ENCODE peak calls at places on chromosome 14, in five cellular contexts. V, C, H, U and J are unnamed samples.

GRCh38 chr14:49896956-49897355 is 4.1 kb downstream of the ARF6 start:
- DNase-seq in V (no peak), C (no peak), H (no peak), U (peak), J (peak)

GRCh38 chr14:58107947-58108552 is 44.0 kb downstream of the ARMH4 start:
- DNase-seq in V (no peak), C (peak), H (peak), U (peak), J (peak)

GRCh38 chr14:90017371-90017770 is 44.4 kb upstream of the KCNK13 start:
- DNase-seq in V (no peak), C (no peak), H (no peak), U (no peak), J (no peak)

GRCh38 chr14:60079723-60080122 is 12.0 kb upstream of the PCNX4 start:
- DNase-seq in V (no peak), C (no peak), H (no peak), U (no peak), J (no peak)

GRCh38 chr14:44798386-44799242 is 163.1 kb downstream of the KLHL28 start:
- DNase-seq in V (no peak), C (no peak), H (peak), U (no peak), J (no peak)

GRCh38 chr14:42541535-42542001 is 934.9 kb downstream of the LRFN5 start:
- DNase-seq in V (no peak), C (no peak), H (no peak), U (no peak), J (no peak)

GRCh38 chr14:103679351-103679750 is 35.9 kb downstream of the XRCC3 start:
- DNase-seq in V (no peak), C (peak), H (peak), U (peak), J (peak)

GRCh38 chr14:53295985-53296582 is 143.0 kb upstream of the DDHD1 start:
- DNase-seq in V (no peak), C (no peak), H (no peak), U (peak), J (peak)

GRCh38 chr14:86541969-86542368 is 1012.0 kb downstream of the FLRT2 start:
- DNase-seq in V (no peak), C (no peak), H (no peak), U (no peak), J (no peak)

GRCh38 chr14:24456980-24457379 is 14.4 kb upstream of the SDR39U1 start:
- DNase-seq in V (no peak), C (no peak), H (no peak), U (no peak), J (no peak)

GRCh38 chr14:50631408-50631821 is 36.7 kb downstream of the SAV1 start:
- DNase-seq in V (no peak), C (no peak), H (no peak), U (no peak), J (no peak)

GRCh38 chr14:99789581-99789980 is 3.6 kb upstream of the EML1 start:
- DNase-seq in V (no peak), C (no peak), H (no peak), U (no peak), J (no peak)

GRCh38 chr14:95044463-95045254 is 112.7 kb downstream of the DICER1 start:
- DNase-seq in V (no peak), C (peak), H (no peak), U (no peak), J (no peak)

GRCh38 chr14:58296731-58297130 is 1.6 kb upstream of the ARID4A start:
- DNase-seq in V (no peak), C (no peak), H (no peak), U (peak), J (peak)

GRCh38 chr14:97275276-97275675 is 478.1 kb downstream of the VRK1 start:
- DNase-seq in V (no peak), C (no peak), H (no peak), U (no peak), J (no peak)

GRCh38 chr14:95287176-95287754 is 32.4 kb downstream of the CLMN start:
- DNase-seq in V (no peak), C (peak), H (no peak), U (no peak), J (no peak)

GRCh38 chr14:92470215-92470614 is 43.4 kb upstream of the RIN3 start:
- DNase-seq in V (peak), C (no peak), H (no peak), U (no peak), J (no peak)

GRCh38 chr14:58899317-58899713 is 261.6 kb downstream of the DACT1 start:
- DNase-seq in V (no peak), C (no peak), H (no peak), U (no peak), J (no peak)

GRCh38 chr14:98175881-98176280 is 1096.1 kb downstream of the BCL11B start:
- DNase-seq in V (no peak), C (no peak), H (no peak), U (no peak), J (no peak)

GRCh38 chr14:23024612-23025075 is 10.1 kb downstream of the PSMB5 start:
- DNase-seq in V (no peak), C (no peak), H (no peak), U (no peak), J (no peak)

GRCh38 chr14:99395904-99396530 is 84.6 kb downstream of the SETD3 start:
- DNase-seq in V (peak), C (no peak), H (no peak), U (peak), J (no peak)

GRCh38 chr14:22560638-22561365 is 28.2 kb downstream of the DAD1 start:
- DNase-seq in V (no peak), C (no peak), H (no peak), U (peak), J (peak)

GRCh38 chr14:60977848-60978247 is 3.0 kb downstream of the TRMT5 start:
- DNase-seq in V (no peak), C (no peak), H (no peak), U (no peak), J (no peak)

GRCh38 chr14:75968461-75968860 is 13.3 kb downstream of the TGFB3 start:
- DNase-seq in V (no peak), C (no peak), H (peak), U (no peak), J (no peak)

GRCh38 chr14:31561155-31561846 is at the start of gene NUBPL:
- DNase-seq in V (peak), C (peak), H (peak), U (peak), J (peak)

GRCh38 chr14:53848851-53849250 is 107.8 kb downstream of the BMP4 start:
- DNase-seq in V (no peak), C (no peak), H (no peak), U (no peak), J (no peak)

GRCh38 chr14:54697806-54698205 is 130.9 kb downstream of the SAMD4A start:
- DNase-seq in V (no peak), C (no peak), H (no peak), U (no peak), J (no peak)

GRCh38 chr14:94132285-94132887 is 3.0 kb upstream of the IFI27L2 start:
- DNase-seq in V (no peak), C (peak), H (peak), U (peak), J (peak)

GRCh38 chr14:81330619-81331122 is 69.5 kb downstream of the STON2 start:
- DNase-seq in V (no peak), C (no peak), H (no peak), U (no peak), J (no peak)

GRCh38 chr14:79254069-79254775 is 957.1 kb downstream of the DIO2 start:
- DNase-seq in V (no peak), C (no peak), H (no peak), U (no peak), J (no peak)

GRCh38 chr14:95290769-95291440 is 28.8 kb downstream of the CLMN start:
- DNase-seq in V (no peak), C (peak), H (no peak), U (no peak), J (no peak)

GRCh38 chr14:93317200-93317599 is 15.6 kb downstream of the BTBD7 start:
- DNase-seq in V (no peak), C (no peak), H (no peak), U (no peak), J (peak)

GRCh38 chr14:61179776-61180398 is 101.3 kb downstream of the TMEM30B start:
- DNase-seq in V (no peak), C (no peak), H (no peak), U (no peak), J (no peak)

GRCh38 chr14:83689265-83689664 is 1840.7 kb upstream of the FLRT2 start:
- DNase-seq in V (no peak), C (no peak), H (no peak), U (no peak), J (no peak)
- TF ChIP-seq POLR2A in V (no peak), C (no peak), H (no peak), U (no peak), J (no peak)

GRCh38 chr14:102509744-102510615 is at the start of gene ANKRD9:
- DNase-seq in V (peak), C (peak), H (peak), U (peak), J (peak)
- TF ChIP-seq POLR2A in V (peak), C (peak), H (no peak), U (peak), J (no peak)

GRCh38 chr14:68979021-68979721 is at the start of gene ACTN1:
- DNase-seq in V (peak), C (peak), H (peak), U (peak), J (peak)
- TF ChIP-seq POLR2A in V (peak), C (peak), H (peak), U (peak), J (no peak)

GRCh38 chr14:51730674-51731073 is 79.0 kb downstream of the FRMD6 start:
- DNase-seq in V (no peak), C (no peak), H (no peak), U (no peak), J (no peak)

GRCh38 chr14:51733147-51733546 is 81.4 kb downstream of the FRMD6 start:
- DNase-seq in V (no peak), C (no peak), H (no peak), U (no peak), J (no peak)

GRCh38 chr14:51727526-51727925 is 75.8 kb downstream of the FRMD6 start:
- DNase-seq in V (no peak), C (no peak), H (no peak), U (peak), J (no peak)

GRCh38 chr14:51732494-51733080 is 80.9 kb downstream of the FRMD6 start:
- DNase-seq in V (no peak), C (no peak), H (no peak), U (no peak), J (no peak)

GRCh38 chr14:51730094-51730493 is 78.4 kb downstream of the FRMD6 start:
- DNase-seq in V (no peak), C (no peak), H (no peak), U (peak), J (no peak)
- TF ChIP-seq POLR2A in V (no peak), C (no peak), H (no peak), U (no peak), J (no peak)

DNA sequence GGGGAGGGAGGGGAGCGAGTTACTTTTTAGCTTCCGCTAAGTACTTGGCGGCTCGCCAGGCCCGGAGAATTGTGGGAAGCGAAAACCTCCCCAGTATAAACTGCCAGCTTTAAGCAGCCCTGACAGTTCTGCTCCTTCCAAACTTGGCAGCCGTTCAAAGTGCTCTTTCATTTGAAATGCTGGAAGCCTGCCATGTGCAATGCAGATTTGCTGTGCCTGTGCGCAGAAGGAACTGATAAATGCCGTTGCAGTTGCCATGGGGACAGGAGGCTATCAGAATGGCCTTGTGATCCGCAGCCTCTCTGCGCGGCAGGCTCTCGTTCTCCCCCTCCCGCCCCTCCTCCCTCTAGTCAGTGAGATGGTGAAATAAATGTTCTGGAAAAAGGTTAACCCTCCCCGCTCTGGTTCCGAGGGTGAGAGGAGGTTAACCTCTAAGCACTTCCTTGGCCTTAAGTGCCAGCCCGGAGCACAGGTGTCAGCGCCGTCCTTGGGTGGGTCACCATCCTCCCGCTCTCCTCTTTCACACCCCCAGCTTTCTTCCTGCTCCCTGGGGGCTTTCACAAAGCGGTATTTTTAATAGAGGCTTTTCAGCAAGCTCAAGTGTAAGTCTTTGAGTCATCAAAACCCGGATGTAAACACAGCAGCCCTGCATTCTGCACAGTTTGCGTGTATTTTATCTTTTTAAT is 11.9 kb upstream of the IRF2BPL start:
- DNase-seq in V (no peak), C (peak), H (peak), U (peak), J (peak)
- TF ChIP-seq POLR2A in V (peak), C (no peak), H (no peak), U (peak), J (peak)

DNA sequence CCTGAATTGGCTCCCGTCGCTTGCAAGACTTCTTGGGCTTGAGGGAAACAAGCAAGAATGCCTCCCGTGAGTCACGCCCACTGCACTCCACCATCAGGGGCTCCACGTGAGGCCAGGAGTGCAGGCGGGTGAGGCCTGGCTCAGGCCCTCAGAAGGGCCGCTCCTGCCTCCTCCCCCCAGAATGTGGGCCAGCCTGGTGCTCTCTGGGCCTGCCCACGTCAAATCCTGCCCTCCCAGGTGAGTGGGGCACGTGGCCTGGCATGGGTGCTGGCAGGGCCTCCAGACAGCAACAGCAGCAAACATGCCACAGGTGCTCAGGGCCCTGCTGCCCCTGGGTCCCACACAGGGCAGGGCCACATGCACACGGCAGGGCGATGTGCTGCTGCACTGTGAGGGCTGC is 30.6 kb upstream of the BTBD6 start:
- DNase-seq in V (no peak), C (no peak), H (no peak), U (no peak), J (no peak)
- TF ChIP-seq POLR2A in V (no peak), C (no peak), H (no peak), U (no peak), J (no peak)

DNA sequence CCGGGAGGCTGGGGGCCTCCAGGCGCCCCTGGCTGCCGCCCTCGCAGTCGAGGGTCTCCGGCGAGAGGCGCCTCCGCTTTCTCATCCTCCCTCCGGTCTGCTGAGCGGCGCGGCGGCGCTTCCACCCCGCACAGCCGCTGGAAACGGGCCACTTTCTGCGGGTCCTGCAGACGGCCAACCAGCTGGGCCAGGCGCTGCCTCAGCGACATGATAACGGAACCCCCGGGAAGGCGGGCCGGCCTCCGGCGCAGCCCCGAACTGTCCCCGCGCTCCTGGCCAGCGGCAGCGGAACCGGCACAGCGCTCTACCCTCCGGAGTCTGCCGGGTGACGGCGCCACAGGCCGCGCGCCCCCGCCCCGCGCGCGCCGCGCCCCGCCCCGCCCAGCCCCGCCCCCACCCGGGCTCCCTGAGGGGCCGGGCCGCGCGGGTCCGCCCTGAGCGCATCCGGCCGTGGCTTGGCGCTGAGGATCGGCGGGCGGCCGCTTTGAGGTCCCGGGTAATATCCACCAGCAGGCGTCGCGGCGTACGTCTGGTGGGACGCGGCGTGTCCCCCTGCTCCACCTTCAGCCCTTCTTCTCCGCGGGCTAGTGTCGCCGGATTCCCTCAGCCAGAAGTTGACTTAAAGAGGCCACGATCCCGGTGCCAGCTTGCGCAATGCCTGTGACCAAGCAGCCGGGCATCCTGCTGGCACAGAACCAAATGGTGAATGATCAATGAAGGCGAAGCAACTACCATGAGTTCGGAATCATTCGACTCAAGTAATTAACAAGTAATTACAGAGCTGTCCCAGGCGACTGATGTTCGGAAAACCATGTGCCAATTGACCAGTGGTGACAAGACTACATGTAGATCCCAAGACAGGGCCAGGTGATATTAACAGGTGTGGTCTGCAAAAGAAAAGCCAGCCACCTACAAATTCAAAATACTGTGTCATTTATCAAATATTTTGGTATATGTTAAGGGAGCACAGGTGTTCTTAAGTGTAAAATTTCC is at the start of gene SGPP1:
- DNase-seq in V (peak), C (peak), H (peak), U (peak), J (peak)
- TF ChIP-seq POLR2A in V (peak), C (peak), H (no peak), U (no peak), J (peak)

DNA sequence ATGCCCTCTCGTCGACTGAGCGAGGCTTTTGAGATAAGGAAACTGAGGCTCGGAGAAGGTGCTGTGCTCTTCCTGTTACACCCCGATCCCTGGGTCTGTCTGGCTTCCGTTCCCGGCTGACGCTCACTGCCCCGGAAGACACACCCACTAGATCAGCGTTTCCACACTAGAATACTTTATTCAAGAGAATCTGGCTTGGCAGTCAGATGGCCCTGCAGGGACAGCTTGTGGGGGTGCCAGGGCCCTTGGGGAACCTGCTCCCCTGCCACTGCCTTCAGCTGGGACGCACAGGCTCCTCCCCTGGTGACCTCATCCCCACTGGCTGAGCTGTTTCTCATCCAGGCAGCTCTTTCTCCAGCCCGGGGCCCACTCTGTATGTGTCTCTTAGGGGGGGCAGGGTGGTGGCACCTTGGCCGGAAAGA is 13.7 kb downstream of the PGF start:
- DNase-seq in V (no peak), C (peak), H (peak), U (peak), J (peak)
- TF ChIP-seq POLR2A in V (no peak), C (no peak), H (no peak), U (no peak), J (peak)